ENCODE peak calls at places on chromosomes 7 and 10, in seven cellular contexts. B is IMR-90, Y is stomach, N is ovary, D is endothelial cell of umbilical vein, U is upper lobe of left lung, K is heart left ventricle. I is an unnamed sample.

GRCh38 chr7:30996261-30996660 is 32.5 kb downstream of the GHRHR start:
- DNase-seq in B (no peak), Y (no peak), N (peak; percentile 32), D (no peak), U (no peak), K (peak; percentile 68), I (no peak)

GRCh38 chr7:84633-85020 is 107.7 kb upstream of the FAM20C start:
- DNase-seq in B (no peak), Y (peak; percentile 15), N (no peak), D (no peak), U (peak; percentile 50), K (no peak), I (no peak)

GRCh38 chr7:101112233-101112632 is 14.7 kb upstream of the SERPINE1 start:
- DNase-seq in B (no peak), Y (no peak), N (peak; percentile 95), D (peak; percentile 100), U (no peak), K (peak; percentile 77), I (no peak)

GRCh38 chr7:104723001-104723400 is 291.0 kb upstream of the KMT2E start:
- DNase-seq in B (no peak), Y (no peak), N (no peak), D (no peak), U (no peak), K (no peak), I (no peak)

GRCh38 chr10:115710136-115710535 is 562.9 kb downstream of the GFRA1 start:
- DNase-seq in B (no peak), Y (no peak), N (no peak), D (no peak), U (no peak), K (no peak), I (no peak)

GRCh38 chr10:23191764-23192395 is at the start of gene PTF1A:
- DNase-seq in B (no peak), Y (no peak), N (no peak), D (no peak), U (peak; percentile 79), K (no peak), I (no peak)

GRCh38 chr10:6337382-6337781 is 134.7 kb downstream of the PFKFB3 start:
- DNase-seq in B (no peak), Y (no peak), N (no peak), D (peak; percentile 54), U (no peak), K (no peak), I (no peak)

GRCh38 chr7:66348531-66348930 is 143.4 kb downstream of the TPST1 start:
- DNase-seq in B (no peak), Y (no peak), N (no peak), D (peak; percentile 22), U (no peak), K (no peak), I (no peak)

GRCh38 chr7:151342811-151343210 is 1.2 kb downstream of the NUB1 start:
- DNase-seq in B (no peak), Y (no peak), N (no peak), D (no peak), U (peak; percentile 46), K (no peak), I (no peak)

GRCh38 chr7:77327067-77327931 is 88.8 kb downstream of the GSAP start:
- DNase-seq in B (peak; percentile 91), Y (peak; percentile 32), N (no peak), D (peak; percentile 21), U (no peak), K (peak; percentile 64), I (no peak)

GRCh38 chr10:64115913-64116643 is 594.9 kb downstream of the REEP3 start:
- DNase-seq in B (no peak), Y (no peak), N (no peak), D (peak; percentile 3), U (no peak), K (no peak), I (no peak)

GRCh38 chr7:89731751-89732150 is 422.5 kb upstream of the STEAP1 start:
- DNase-seq in B (no peak), Y (no peak), N (no peak), D (no peak), U (no peak), K (no peak), I (no peak)

GRCh38 chr10:24344279-24344678 is 135.3 kb downstream of the KIAA1217 start:
- DNase-seq in B (peak; percentile 98), Y (no peak), N (no peak), D (no peak), U (no peak), K (no peak), I (no peak)

GRCh38 chr10:77715081-77715480 is 77.5 kb upstream of the KCNMA1 start:
- DNase-seq in B (no peak), Y (no peak), N (no peak), D (no peak), U (no peak), K (no peak), I (no peak)

DNA sequence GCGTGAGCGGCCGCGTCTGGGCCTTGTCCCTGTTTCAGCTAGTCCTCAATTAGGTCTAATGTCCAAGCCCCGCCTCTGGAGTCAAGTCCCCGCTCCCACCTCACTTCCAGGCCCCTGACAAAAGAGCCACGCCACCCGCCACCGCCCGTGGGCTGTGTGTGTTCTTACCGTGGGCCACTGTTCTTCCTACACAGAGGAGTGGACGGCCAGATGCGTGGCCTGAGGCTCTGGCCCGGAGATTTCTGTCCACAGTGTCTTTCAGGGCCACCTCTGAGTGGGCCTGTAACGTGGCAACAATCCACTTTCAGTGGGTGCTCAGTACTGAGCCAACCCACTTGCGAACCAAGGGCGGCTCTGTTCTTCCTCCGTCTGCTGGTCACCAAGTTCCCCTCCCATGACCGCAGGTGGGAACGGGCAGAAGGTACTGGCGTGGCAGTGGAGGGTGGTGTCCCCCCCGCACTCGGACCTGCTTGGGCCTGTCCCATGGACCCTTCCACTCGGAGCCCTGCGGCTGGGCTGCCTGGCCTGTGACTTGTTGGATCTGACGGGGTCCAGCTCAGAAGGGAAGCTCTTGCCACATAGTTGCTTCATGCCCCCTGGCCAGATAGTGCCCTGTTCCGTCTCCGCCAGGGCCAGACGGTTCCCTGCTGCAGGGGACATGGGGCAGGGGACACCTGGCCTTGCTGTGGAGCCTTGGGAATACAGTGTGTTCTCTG is 15.0 kb upstream of the ZFAND2A start:
- DNase-seq in B (no peak), Y (no peak), N (no peak), D (no peak), U (peak; percentile 72), K (no peak), I (no peak)
- TF ChIP-seq POLR2A in B (no peak), Y (no peak), N (no peak), D (no peak), U (no peak), K (no peak), I (no peak)

DNA sequence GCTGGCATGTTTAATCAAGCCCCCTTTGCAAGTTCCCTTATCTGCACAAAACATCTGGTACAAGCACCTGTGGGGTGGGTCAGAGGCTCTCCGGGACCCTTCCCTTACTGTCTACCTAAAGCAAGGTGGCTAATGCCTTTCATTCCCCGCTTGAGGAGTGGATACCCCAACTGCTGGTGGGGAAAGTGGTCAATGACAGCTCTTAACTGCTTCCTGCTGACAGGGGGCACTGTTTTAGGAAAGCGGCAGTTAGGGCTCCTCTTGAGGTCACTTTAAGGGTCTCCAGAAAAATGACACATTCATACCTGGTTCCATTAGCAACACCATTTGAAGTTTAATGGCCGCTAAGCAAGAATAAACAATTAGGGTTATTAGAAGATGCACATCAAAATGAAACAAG is 761.8 kb upstream of the PHF14 start:
- DNase-seq in B (no peak), Y (no peak), N (no peak), D (no peak), U (no peak), K (no peak), I (no peak)
- TF ChIP-seq CTCF in B (no peak), Y (no peak), N (no peak), D (no peak), U (no peak), K (no peak), I (no peak)

DNA sequence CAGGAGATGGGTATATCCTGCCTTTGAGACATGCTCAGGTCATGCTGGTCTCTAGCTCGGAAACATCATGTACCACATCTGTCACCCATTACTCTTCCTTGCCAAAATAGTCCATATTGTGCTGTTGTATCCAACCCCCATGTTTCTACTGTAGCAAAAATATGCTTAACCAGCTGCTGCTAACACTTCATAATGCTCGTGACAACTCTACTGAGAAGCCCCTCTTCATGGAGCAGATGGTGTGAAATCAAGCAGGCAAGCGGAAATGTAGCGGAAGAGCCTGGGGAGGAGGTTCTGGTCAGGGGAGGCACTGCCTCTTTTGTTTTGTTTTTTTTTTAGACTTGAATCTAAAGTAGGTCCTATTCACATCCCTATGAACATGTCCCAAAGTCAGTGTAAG is 82.9 kb downstream of the NPY start:
- DNase-seq in B (no peak), Y (no peak), N (no peak), D (no peak), U (no peak), K (no peak), I (no peak)
- H3K27ac ChIP-seq in B (no peak overlapping the region), Y (no peak overlapping the region), N (no peak overlapping the region), D (no peak overlapping the region), U (no peak overlapping the region), K (no peak overlapping the region), I (no peak overlapping the region)

DNA sequence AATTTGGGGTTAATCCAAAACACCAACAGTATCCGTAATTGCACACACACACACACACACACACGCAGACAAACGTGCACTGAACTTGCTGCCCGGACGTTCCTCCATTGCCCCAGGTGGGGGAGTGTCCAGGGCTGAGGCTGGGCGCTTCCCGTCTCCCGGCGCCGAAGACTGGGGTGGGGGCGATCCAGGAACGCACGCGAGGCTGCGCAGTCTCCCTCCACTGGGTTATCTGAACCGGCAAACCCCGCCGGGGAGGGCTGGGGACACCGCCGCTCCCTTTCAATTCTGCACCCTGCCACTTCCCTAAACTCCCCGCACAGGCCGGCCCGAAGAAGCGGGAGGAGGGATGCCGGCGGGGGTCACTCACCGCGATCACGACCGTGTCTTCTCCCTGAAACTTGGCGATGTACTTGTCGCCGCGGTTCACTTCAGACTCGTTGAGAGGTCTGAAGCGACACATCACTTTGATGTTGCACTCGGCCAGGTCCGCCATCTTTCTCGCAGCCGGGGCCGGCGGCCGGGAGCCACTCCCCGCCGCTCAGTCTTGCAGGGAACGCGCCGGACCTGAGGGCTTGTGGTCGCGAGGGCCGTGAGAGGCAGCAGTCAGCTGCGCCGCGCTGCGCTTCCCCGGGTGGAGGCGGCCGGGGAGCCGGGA is 618 bp downstream of the KIF5B start:
- DNase-seq in B (peak; percentile 41), Y (peak; percentile 64), N (peak; percentile 54), D (peak; percentile 71), U (peak; percentile 95), K (peak; percentile 77), I (peak; percentile 81)
- TF ChIP-seq POLR2A in B (no peak), Y (no peak), N (peak; percentile 35), D (no peak), U (no peak), K (no peak), I (peak; percentile 2)